ENCODE peak calls at places on chromosome 7, in five cellular contexts. One of them, this sample, is unnamed.

GRCh38 chr7:21448974-21449373 is 21.1 kb downstream of the SP4 start:
- DNase-seq in transverse colon: no peak
- DNase-seq in stomach: no peak
- DNase-seq in GM12878: no peak
- DNase-seq in A549: no peak
- DNase-seq in this sample: no peak

GRCh38 chr7:21971780-21972396 is 26.2 kb upstream of the CDCA7L start:
- DNase-seq in GM12878: no peak
- DNase-seq in transverse colon: no peak
- DNase-seq in stomach: no peak
- DNase-seq in A549: no peak
- DNase-seq in this sample: peak; percentile 32

GRCh38 chr7:91325731-91326130 is 61.5 kb downstream of the FZD1 start:
- DNase-seq in stomach: no peak
- DNase-seq in transverse colon: no peak
- DNase-seq in A549: no peak
- DNase-seq in GM12878: no peak
- DNase-seq in this sample: no peak

GRCh38 chr7:55366461-55367138 is 1.5 kb downstream of the LANCL2 start:
- DNase-seq in A549: peak; percentile 37
- DNase-seq in stomach: no peak
- DNase-seq in GM12878: peak; percentile 17
- DNase-seq in transverse colon: no peak
- DNase-seq in this sample: no peak

GRCh38 chr7:158257516-158258410 is 329.9 kb downstream of the PTPRN2 start:
- DNase-seq in stomach: no peak
- DNase-seq in GM12878: no peak
- DNase-seq in A549: no peak
- DNase-seq in transverse colon: no peak
- DNase-seq in this sample: no peak

GRCh38 chr7:39978252-39978934 is 28.3 kb downstream of the CDK13 start:
- DNase-seq in A549: no peak
- DNase-seq in transverse colon: no peak
- DNase-seq in GM12878: no peak
- DNase-seq in stomach: no peak
- DNase-seq in this sample: no peak

GRCh38 chr7:17706734-17707133 is 233.6 kb downstream of the SNX13 start:
- DNase-seq in transverse colon: peak; percentile 16
- DNase-seq in A549: peak; percentile 80
- DNase-seq in stomach: peak; percentile 42
- DNase-seq in GM12878: peak; percentile 12
- DNase-seq in this sample: peak; percentile 38

GRCh38 chr7:46153583-46153950 is 232.5 kb upstream of the IGFBP3 start:
- DNase-seq in GM12878: no peak
- DNase-seq in stomach: no peak
- DNase-seq in A549: no peak
- DNase-seq in transverse colon: no peak
- DNase-seq in this sample: no peak

GRCh38 chr7:157543276-157543675 is 206.5 kb downstream of the DNAJB6 start:
- DNase-seq in GM12878: no peak
- DNase-seq in A549: no peak
- DNase-seq in transverse colon: no peak
- DNase-seq in stomach: no peak
- DNase-seq in this sample: no peak

GRCh38 chr7:5603193-5604140 is 178.0 kb downstream of the RNF216 start:
- DNase-seq in GM12878: no peak
- DNase-seq in transverse colon: no peak
- DNase-seq in A549: no peak
- DNase-seq in stomach: no peak
- DNase-seq in this sample: no peak

GRCh38 chr7:5598769-5599371 is 175.2 kb upstream of the TNRC18 start:
- DNase-seq in A549: peak; percentile 61
- DNase-seq in transverse colon: peak; percentile 24
- DNase-seq in stomach: no peak
- DNase-seq in GM12878: no peak
- DNase-seq in this sample: no peak

GRCh38 chr7:5599543-5600200 is 176.0 kb upstream of the TNRC18 start:
- DNase-seq in A549: no peak
- DNase-seq in GM12878: no peak
- DNase-seq in transverse colon: no peak
- DNase-seq in stomach: no peak
- DNase-seq in this sample: no peak

GRCh38 chr7:5606235-5606634 is 175.2 kb downstream of the RNF216 start:
- DNase-seq in transverse colon: no peak
- DNase-seq in stomach: no peak
- DNase-seq in GM12878: no peak
- DNase-seq in A549: no peak
- DNase-seq in this sample: peak; percentile 52

DNA sequence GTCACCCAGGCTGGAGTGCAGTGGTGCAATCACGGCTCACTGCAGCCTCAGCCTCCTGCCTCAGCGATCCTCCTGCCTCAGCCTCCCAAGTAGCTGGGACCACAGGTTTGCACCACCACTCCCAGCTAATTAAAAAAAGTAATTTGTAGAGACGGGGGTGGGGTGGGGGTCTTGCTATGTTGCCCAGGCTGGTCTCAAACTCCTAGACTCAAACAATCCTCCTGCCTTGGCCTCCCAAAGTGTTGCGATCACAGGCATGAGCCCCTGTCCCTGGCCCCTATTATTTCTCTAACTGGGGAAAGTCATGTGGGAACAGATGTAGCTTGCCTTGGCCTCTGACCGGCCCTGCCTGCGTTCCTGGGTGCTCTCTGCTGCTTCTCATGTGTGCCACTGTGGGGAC is 178.7 kb downstream of the RNF216 start:
- DNase-seq in GM12878: no peak
- DNase-seq in A549: no peak
- DNase-seq in transverse colon: no peak
- DNase-seq in stomach: no peak
- DNase-seq in this sample: no peak
- TF ChIP-seq POLR2A in GM12878: no peak
- TF ChIP-seq POLR2A in A549: no peak
- TF ChIP-seq POLR2A in transverse colon: no peak
- TF ChIP-seq POLR2A in stomach: no peak
- TF ChIP-seq POLR2A in this sample: no peak

GRCh38 chr7:459584-460373 is 59.9 kb downstream of the PDGFA start:
- DNase-seq in transverse colon: no peak
- DNase-seq in stomach: no peak
- DNase-seq in GM12878: no peak
- DNase-seq in A549: no peak
- DNase-seq in this sample: no peak

GRCh38 chr7:461118-461452 is 58.6 kb downstream of the PDGFA start:
- DNase-seq in GM12878: no peak
- DNase-seq in A549: no peak
- DNase-seq in transverse colon: no peak
- DNase-seq in stomach: no peak
- DNase-seq in this sample: no peak

GRCh38 chr7:460374-461117 is 59.1 kb downstream of the PDGFA start:
- DNase-seq in GM12878: no peak
- DNase-seq in transverse colon: no peak
- DNase-seq in stomach: no peak
- DNase-seq in A549: no peak
- DNase-seq in this sample: peak; percentile 29

GRCh38 chr7:462173-463103 is 57.2 kb downstream of the PDGFA start:
- DNase-seq in stomach: no peak
- DNase-seq in GM12878: no peak
- DNase-seq in A549: no peak
- DNase-seq in transverse colon: no peak
- DNase-seq in this sample: peak; percentile 82

GRCh38 chr7:461453-462172 is 58.0 kb downstream of the PDGFA start:
- DNase-seq in A549: no peak
- DNase-seq in stomach: no peak
- DNase-seq in GM12878: no peak
- DNase-seq in transverse colon: no peak
- DNase-seq in this sample: peak; percentile 78
- TF ChIP-seq EP300 in A549: no peak
- TF ChIP-seq EP300 in stomach: no peak
- TF ChIP-seq EP300 in GM12878: no peak
- TF ChIP-seq EP300 in transverse colon: no peak
- TF ChIP-seq EP300 in this sample: no peak

GRCh38 chr7:2845193-2845592 is 1.1 kb upstream of the GNA12 start:
- DNase-seq in transverse colon: no peak
- DNase-seq in stomach: no peak
- DNase-seq in A549: no peak
- DNase-seq in GM12878: no peak
- DNase-seq in this sample: no peak

GRCh38 chr7:2843711-2844152 is 376 bp downstream of the GNA12 start:
- DNase-seq in stomach: no peak
- DNase-seq in A549: peak; percentile 31
- DNase-seq in transverse colon: peak; percentile 48
- DNase-seq in GM12878: no peak
- DNase-seq in this sample: no peak

GRCh38 chr7:2841907-2842306 is 2.2 kb downstream of the GNA12 start:
- DNase-seq in transverse colon: no peak
- DNase-seq in GM12878: no peak
- DNase-seq in A549: no peak
- DNase-seq in stomach: no peak
- DNase-seq in this sample: no peak

GRCh38 chr7:2843191-2843685 is 870 bp downstream of the GNA12 start:
- DNase-seq in stomach: no peak
- DNase-seq in transverse colon: no peak
- DNase-seq in GM12878: no peak
- DNase-seq in A549: no peak
- DNase-seq in this sample: peak; percentile 28

GRCh38 chr7:2844153-2845077 is at the start of gene GNA12:
- DNase-seq in stomach: peak; percentile 100
- DNase-seq in GM12878: peak; percentile 94
- DNase-seq in A549: peak; percentile 98
- DNase-seq in transverse colon: peak; percentile 99
- DNase-seq in this sample: peak; percentile 99
- TF ChIP-seq POLR2A in stomach: no peak
- TF ChIP-seq POLR2A in GM12878: peak; percentile 69
- TF ChIP-seq POLR2A in A549: peak; percentile 82
- TF ChIP-seq POLR2A in transverse colon: no peak
- TF ChIP-seq POLR2A in this sample: peak; percentile 64

GRCh38 chr7:107017965-107018714 is 26.4 kb upstream of the PRKAR2B start:
- DNase-seq in A549: no peak
- DNase-seq in GM12878: no peak
- DNase-seq in transverse colon: no peak
- DNase-seq in stomach: no peak
- DNase-seq in this sample: no peak

GRCh38 chr7:107021600-107021999 is 22.9 kb upstream of the PRKAR2B start:
- DNase-seq in transverse colon: no peak
- DNase-seq in stomach: no peak
- DNase-seq in A549: no peak
- DNase-seq in GM12878: no peak
- DNase-seq in this sample: no peak

GRCh38 chr7:107023522-107024149 is 20.9 kb upstream of the PRKAR2B start:
- DNase-seq in GM12878: no peak
- DNase-seq in transverse colon: no peak
- DNase-seq in stomach: no peak
- DNase-seq in A549: no peak
- DNase-seq in this sample: no peak

GRCh38 chr7:107016312-107016711 is 28.2 kb upstream of the PRKAR2B start:
- DNase-seq in transverse colon: no peak
- DNase-seq in GM12878: no peak
- DNase-seq in A549: no peak
- DNase-seq in stomach: no peak
- DNase-seq in this sample: no peak

DNA sequence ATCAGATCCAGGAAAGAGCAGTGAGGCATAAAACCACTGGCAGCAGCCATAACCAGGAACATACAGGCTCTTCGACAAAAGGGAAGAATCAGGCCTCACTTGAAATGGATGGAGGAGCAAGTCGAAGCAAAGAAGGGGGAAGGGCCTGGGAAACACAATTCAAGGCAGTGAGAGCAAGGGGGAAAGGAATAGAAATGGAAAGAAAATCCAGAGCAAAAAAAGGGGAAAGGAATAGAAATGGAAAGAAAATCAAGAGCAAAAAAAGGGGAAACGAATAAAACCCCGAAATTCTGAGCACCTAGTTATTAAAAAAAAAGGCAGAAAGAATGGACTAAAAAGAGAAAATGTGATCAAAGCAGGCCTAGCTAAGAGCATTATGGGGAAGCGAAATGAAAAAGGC is 24.1 kb upstream of the PRKAR2B start:
- DNase-seq in GM12878: no peak
- DNase-seq in stomach: no peak
- DNase-seq in transverse colon: no peak
- DNase-seq in A549: no peak
- DNase-seq in this sample: no peak
- TF ChIP-seq EP300 in GM12878: no peak
- TF ChIP-seq EP300 in stomach: no peak
- TF ChIP-seq EP300 in transverse colon: no peak
- TF ChIP-seq EP300 in A549: no peak
- TF ChIP-seq EP300 in this sample: no peak